ENCODE peak calls at places on chromosomes 6 and 20, in ten cellular contexts. One of them, this sample, is unnamed.

GRCh38 chr20:24489631-24490260 is 20.3 kb downstream of the SYNDIG1 start:
- DNase-seq in non-pigmented ciliary epithelial cell: no peak
- DNase-seq in nucleus accumbens: no peak
- DNase-seq in fibroblast of lung: no peak
- DNase-seq in GF-D8: no peak
- DNase-seq in IMR-90: no peak
- DNase-seq in PC-3: no peak
- DNase-seq in GM03348: no peak
- DNase-seq in iPS DF 6.9: no peak
- DNase-seq in cerebellum: no peak
- DNase-seq in this sample: no peak

GRCh38 chr6:52284131-52284459 is 447 bp downstream of the MCM3 start:
- DNase-seq in IMR-90: peak
- DNase-seq in GF-D8: no peak
- DNase-seq in nucleus accumbens: peak
- DNase-seq in GM03348: no peak
- DNase-seq in iPS DF 6.9: no peak
- DNase-seq in PC-3: peak
- DNase-seq in non-pigmented ciliary epithelial cell: no peak
- DNase-seq in fibroblast of lung: peak
- DNase-seq in cerebellum: no peak
- DNase-seq in this sample: peak

GRCh38 chr6:90121982-90122381 is 174.7 kb downstream of the BACH2 start:
- DNase-seq in GM03348: no peak
- DNase-seq in iPS DF 6.9: no peak
- DNase-seq in nucleus accumbens: no peak
- DNase-seq in PC-3: peak
- DNase-seq in fibroblast of lung: peak
- DNase-seq in IMR-90: peak
- DNase-seq in GF-D8: no peak
- DNase-seq in non-pigmented ciliary epithelial cell: no peak
- DNase-seq in cerebellum: no peak
- DNase-seq in this sample: peak

GRCh38 chr20:53495357-53495756 is 98.3 kb downstream of the ZNF217 start:
- DNase-seq in fibroblast of lung: peak
- DNase-seq in PC-3: no peak
- DNase-seq in cerebellum: no peak
- DNase-seq in IMR-90: peak
- DNase-seq in GM03348: no peak
- DNase-seq in nucleus accumbens: no peak
- DNase-seq in GF-D8: no peak
- DNase-seq in iPS DF 6.9: no peak
- DNase-seq in non-pigmented ciliary epithelial cell: no peak
- DNase-seq in this sample: no peak

GRCh38 chr20:36881888-36882287 is 6.0 kb downstream of the TLDC2 start:
- DNase-seq in cerebellum: no peak
- DNase-seq in PC-3: no peak
- DNase-seq in non-pigmented ciliary epithelial cell: no peak
- DNase-seq in fibroblast of lung: peak
- DNase-seq in GF-D8: no peak
- DNase-seq in IMR-90: no peak
- DNase-seq in GM03348: no peak
- DNase-seq in iPS DF 6.9: no peak
- DNase-seq in nucleus accumbens: no peak
- DNase-seq in this sample: peak

GRCh38 chr6:100913400-100914276 is 32.5 kb upstream of the ASCC3 start:
- DNase-seq in fibroblast of lung: peak
- DNase-seq in PC-3: no peak
- DNase-seq in GM03348: no peak
- DNase-seq in iPS DF 6.9: no peak
- DNase-seq in GF-D8: no peak
- DNase-seq in non-pigmented ciliary epithelial cell: no peak
- DNase-seq in IMR-90: peak
- DNase-seq in nucleus accumbens: no peak
- DNase-seq in cerebellum: no peak
- DNase-seq in this sample: no peak

GRCh38 chr6:8402546-8402945 is 32.8 kb downstream of the SLC35B3 start:
- DNase-seq in iPS DF 6.9: no peak
- DNase-seq in fibroblast of lung: no peak
- DNase-seq in GF-D8: no peak
- DNase-seq in IMR-90: no peak
- DNase-seq in cerebellum: no peak
- DNase-seq in non-pigmented ciliary epithelial cell: no peak
- DNase-seq in GM03348: no peak
- DNase-seq in PC-3: no peak
- DNase-seq in nucleus accumbens: no peak
- DNase-seq in this sample: no peak

GRCh38 chr6:112018619-112019416 is 35.1 kb upstream of the CCN6 start:
- DNase-seq in GM03348: no peak
- DNase-seq in non-pigmented ciliary epithelial cell: no peak
- DNase-seq in GF-D8: no peak
- DNase-seq in fibroblast of lung: no peak
- DNase-seq in IMR-90: no peak
- DNase-seq in iPS DF 6.9: no peak
- DNase-seq in PC-3: peak
- DNase-seq in nucleus accumbens: no peak
- DNase-seq in cerebellum: no peak
- DNase-seq in this sample: no peak

GRCh38 chr6:75543311-75543710 is 49.7 kb upstream of the FILIP1 start:
- DNase-seq in IMR-90: no peak
- DNase-seq in GM03348: no peak
- DNase-seq in GF-D8: no peak
- DNase-seq in PC-3: no peak
- DNase-seq in fibroblast of lung: no peak
- DNase-seq in iPS DF 6.9: no peak
- DNase-seq in cerebellum: no peak
- DNase-seq in nucleus accumbens: no peak
- DNase-seq in non-pigmented ciliary epithelial cell: no peak
- DNase-seq in this sample: no peak

GRCh38 chr20:21436186-21436585 is 38.9 kb upstream of the NKX2-4 start:
- DNase-seq in GF-D8: no peak
- DNase-seq in GM03348: peak
- DNase-seq in non-pigmented ciliary epithelial cell: peak
- DNase-seq in cerebellum: no peak
- DNase-seq in PC-3: peak
- DNase-seq in IMR-90: peak
- DNase-seq in nucleus accumbens: no peak
- DNase-seq in iPS DF 6.9: no peak
- DNase-seq in fibroblast of lung: peak
- DNase-seq in this sample: peak

GRCh38 chr20:36666181-36666740 is 20.3 kb upstream of the SLA2 start:
- DNase-seq in fibroblast of lung: peak
- DNase-seq in cerebellum: peak
- DNase-seq in GM03348: no peak
- DNase-seq in IMR-90: peak
- DNase-seq in PC-3: peak
- DNase-seq in GF-D8: peak
- DNase-seq in non-pigmented ciliary epithelial cell: no peak
- DNase-seq in nucleus accumbens: no peak
- DNase-seq in iPS DF 6.9: no peak
- DNase-seq in this sample: no peak